ENCODE peak calls at places on chromosomes 1 and 21, in five cellular contexts. J, H, O, T and W are unnamed samples.

GRCh38 chr1:243745361-243745760 is 104.7 kb downstream of the AKT3 start:
- DNase-seq in H (no peak), T (no peak), O (no peak), J (no peak), W (no peak)

GRCh38 chr1:111140680-111140967 is 601 bp downstream of the CEPT1 start:
- DNase-seq in H (no peak), J (no peak), O (peak), T (peak), W (no peak)

GRCh38 chr1:47477595-47478080 is 39.8 kb downstream of the FOXD2 start:
- DNase-seq in H (no peak), T (no peak), J (no peak), O (no peak), W (no peak)

GRCh38 chr1:237411621-237412020 is 369.6 kb downstream of the RYR2 start:
- DNase-seq in O (no peak), H (no peak), J (no peak), T (no peak), W (no peak)

GRCh38 chr21:14321042-14321441 is 61.9 kb downstream of the HSPA13 start:
- DNase-seq in T (peak), H (no peak), O (no peak), J (no peak), W (no peak)

GRCh38 chr1:6245869-6246496 is 2.0 kb downstream of the HES3 start:
- DNase-seq in J (no peak), O (peak), H (no peak), T (no peak), W (peak)

GRCh38 chr1:96365076-96365475 is 356.5 kb upstream of the PTBP2 start:
- DNase-seq in H (no peak), J (no peak), T (no peak), O (no peak), W (no peak)

GRCh38 chr1:169102567-169102966 is 3.9 kb upstream of the ATP1B1 start:
- DNase-seq in J (no peak), H (no peak), T (peak), O (peak), W (no peak)

GRCh38 chr1:80893140-80893539 is 907.6 kb upstream of the ADGRL2 start:
- DNase-seq in T (no peak), J (no peak), H (no peak), O (no peak), W (no peak)

GRCh38 chr1:244352156-244352830 is 99.4 kb downstream of the ADSS2 start:
- DNase-seq in J (no peak), H (no peak), O (no peak), T (no peak), W (no peak)

GRCh38 chr1:26132128-26132824 is 20.7 kb downstream of the PDIK1L start:
- DNase-seq in T (no peak), J (no peak), H (no peak), O (no peak), W (no peak)